ENCODE peak calls at places on chromosomes 2 and 18, in ten cellular contexts. One of them, this sample, is unnamed.

GRCh38 chr2:23563673-23564617 is 179.0 kb downstream of the KLHL29 start:
- DNase-seq in choroid plexus epithelial cell: peak; percentile 57
- DNase-seq in thyroid gland: no peak
- DNase-seq in kidney epithelial cell: no peak
- DNase-seq in transverse colon: peak; percentile 18
- DNase-seq in progenitor cell of endocrine pancreas: peak; percentile 25
- DNase-seq in vagina: no peak
- DNase-seq in fibroblast of lung: peak; percentile 51
- DNase-seq in breast epithelium: peak; percentile 97
- DNase-seq in Calu3: peak; percentile 47
- DNase-seq in this sample: no peak

GRCh38 chr2:118061135-118061955 is 26.9 kb upstream of the INSIG2 start:
- DNase-seq in choroid plexus epithelial cell: peak; percentile 90
- DNase-seq in thyroid gland: no peak
- DNase-seq in kidney epithelial cell: no peak
- DNase-seq in transverse colon: no peak
- DNase-seq in progenitor cell of endocrine pancreas: no peak
- DNase-seq in vagina: no peak
- DNase-seq in fibroblast of lung: peak; percentile 60
- DNase-seq in breast epithelium: no peak
- DNase-seq in Calu3: peak; percentile 52
- DNase-seq in this sample: no peak

GRCh38 chr2:109407401-109408335 is 206.1 kb downstream of the SEPTIN10 start:
- DNase-seq in choroid plexus epithelial cell: no peak
- DNase-seq in thyroid gland: peak; percentile 64
- DNase-seq in kidney epithelial cell: no peak
- DNase-seq in transverse colon: no peak
- DNase-seq in progenitor cell of endocrine pancreas: no peak
- DNase-seq in vagina: no peak
- DNase-seq in fibroblast of lung: no peak
- DNase-seq in breast epithelium: peak; percentile 67
- DNase-seq in Calu3: no peak
- DNase-seq in this sample: no peak

GRCh38 chr2:98039085-98039756 is 43.5 kb upstream of the TMEM131 start:
- DNase-seq in choroid plexus epithelial cell: no peak
- DNase-seq in thyroid gland: peak; percentile 2
- DNase-seq in kidney epithelial cell: no peak
- DNase-seq in transverse colon: peak; percentile 75
- DNase-seq in progenitor cell of endocrine pancreas: no peak
- DNase-seq in vagina: no peak
- DNase-seq in fibroblast of lung: no peak
- DNase-seq in breast epithelium: no peak
- DNase-seq in Calu3: no peak
- DNase-seq in this sample: no peak

GRCh38 chr2:46002507-46002883 is 294.7 kb upstream of the EPAS1 start:
- DNase-seq in choroid plexus epithelial cell: peak; percentile 84
- DNase-seq in thyroid gland: peak; percentile 61
- DNase-seq in kidney epithelial cell: no peak
- DNase-seq in transverse colon: no peak
- DNase-seq in progenitor cell of endocrine pancreas: no peak
- DNase-seq in vagina: no peak
- DNase-seq in fibroblast of lung: peak; percentile 68
- DNase-seq in breast epithelium: no peak
- DNase-seq in Calu3: no peak
- DNase-seq in this sample: no peak

GRCh38 chr2:215609089-215610032 is 173.5 kb upstream of the FN1 start:
- DNase-seq in choroid plexus epithelial cell: peak; percentile 96
- DNase-seq in thyroid gland: no peak
- DNase-seq in kidney epithelial cell: peak; percentile 71
- DNase-seq in transverse colon: no peak
- DNase-seq in progenitor cell of endocrine pancreas: no peak
- DNase-seq in vagina: no peak
- DNase-seq in fibroblast of lung: peak; percentile 89
- DNase-seq in breast epithelium: no peak
- DNase-seq in Calu3: no peak
- DNase-seq in this sample: no peak

GRCh38 chr2:102669401-102669800 is 50.0 kb downstream of the SLC9A2 start:
- DNase-seq in choroid plexus epithelial cell: no peak
- DNase-seq in thyroid gland: no peak
- DNase-seq in kidney epithelial cell: no peak
- DNase-seq in transverse colon: no peak
- DNase-seq in progenitor cell of endocrine pancreas: no peak
- DNase-seq in vagina: no peak
- DNase-seq in fibroblast of lung: no peak
- DNase-seq in breast epithelium: no peak
- DNase-seq in Calu3: no peak
- DNase-seq in this sample: no peak

GRCh38 chr2:19356545-19357382 is 1.7 kb downstream of the OSR1 start:
- DNase-seq in choroid plexus epithelial cell: peak; percentile 38
- DNase-seq in thyroid gland: no peak
- DNase-seq in kidney epithelial cell: no peak
- DNase-seq in transverse colon: no peak
- DNase-seq in progenitor cell of endocrine pancreas: no peak
- DNase-seq in vagina: no peak
- DNase-seq in fibroblast of lung: no peak
- DNase-seq in breast epithelium: no peak
- DNase-seq in Calu3: no peak
- DNase-seq in this sample: no peak

GRCh38 chr2:232770207-232770606 is 6.2 kb downstream of the KCNJ13 start:
- DNase-seq in choroid plexus epithelial cell: peak; percentile 7
- DNase-seq in thyroid gland: no peak
- DNase-seq in kidney epithelial cell: no peak
- DNase-seq in transverse colon: no peak
- DNase-seq in progenitor cell of endocrine pancreas: no peak
- DNase-seq in vagina: no peak
- DNase-seq in fibroblast of lung: no peak
- DNase-seq in breast epithelium: no peak
- DNase-seq in Calu3: no peak
- DNase-seq in this sample: no peak

DNA sequence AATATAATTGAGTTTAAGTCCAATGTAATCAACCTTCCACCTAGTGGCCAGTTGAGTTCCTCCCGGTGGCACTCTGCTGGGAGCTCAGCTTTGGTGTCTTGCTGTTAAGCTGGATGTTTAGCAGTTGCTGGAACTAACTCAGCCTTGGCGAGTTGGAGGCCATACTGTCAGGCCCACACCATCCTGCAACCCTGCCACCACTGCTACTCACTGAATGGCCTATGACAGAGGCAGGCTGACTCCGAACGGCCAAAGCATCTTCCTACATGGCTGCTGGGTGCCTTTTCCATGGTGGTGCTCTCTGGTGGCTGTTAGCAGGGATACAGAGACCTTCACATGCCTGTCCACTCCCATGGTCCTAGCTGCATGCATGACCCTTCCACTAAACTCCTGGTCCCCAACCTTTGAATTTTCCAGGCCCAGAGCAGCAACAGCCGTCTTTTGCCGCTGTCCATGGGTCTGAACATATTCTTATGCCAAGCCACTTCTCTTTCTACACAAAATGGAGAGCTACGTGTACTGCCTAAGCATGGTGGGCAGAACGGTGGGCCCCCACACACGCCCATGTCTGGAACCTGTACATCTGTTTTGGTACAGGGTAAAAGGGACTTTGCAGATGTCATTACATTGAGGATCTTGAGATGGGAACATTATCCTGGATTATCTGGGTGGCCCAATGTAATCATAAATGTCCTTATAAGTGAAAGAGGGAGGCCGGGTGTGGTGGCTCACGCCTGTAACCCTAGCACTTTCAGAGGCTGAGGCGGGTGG is 15.0 kb upstream of the TRAF3IP1 start:
- DNase-seq in choroid plexus epithelial cell: peak; percentile 32
- DNase-seq in thyroid gland: no peak
- DNase-seq in kidney epithelial cell: no peak
- DNase-seq in transverse colon: no peak
- DNase-seq in progenitor cell of endocrine pancreas: no peak
- DNase-seq in vagina: no peak
- DNase-seq in fibroblast of lung: no peak
- DNase-seq in breast epithelium: no peak
- DNase-seq in Calu3: no peak
- DNase-seq in this sample: no peak
- TF ChIP-seq CTCF in choroid plexus epithelial cell: peak; percentile 46
- TF ChIP-seq CTCF in thyroid gland: no peak
- TF ChIP-seq CTCF in kidney epithelial cell: peak; percentile 29
- TF ChIP-seq CTCF in transverse colon: peak; percentile 57
- TF ChIP-seq CTCF in progenitor cell of endocrine pancreas: peak; percentile 48
- TF ChIP-seq CTCF in vagina: no peak
- TF ChIP-seq CTCF in fibroblast of lung: no peak
- TF ChIP-seq CTCF in breast epithelium: no peak
- TF ChIP-seq CTCF in Calu3: peak; percentile 33
- TF ChIP-seq CTCF in this sample: no peak

GRCh38 chr2:174544156-174544555 is 53.4 kb downstream of the WIPF1 start:
- DNase-seq in choroid plexus epithelial cell: no peak
- DNase-seq in thyroid gland: no peak
- DNase-seq in kidney epithelial cell: no peak
- DNase-seq in transverse colon: no peak
- DNase-seq in progenitor cell of endocrine pancreas: no peak
- DNase-seq in vagina: no peak
- DNase-seq in fibroblast of lung: no peak
- DNase-seq in breast epithelium: no peak
- DNase-seq in Calu3: peak; percentile 64
- DNase-seq in this sample: no peak

GRCh38 chr2:174551697-174552096 is 45.9 kb downstream of the WIPF1 start:
- DNase-seq in choroid plexus epithelial cell: no peak
- DNase-seq in thyroid gland: no peak
- DNase-seq in kidney epithelial cell: no peak
- DNase-seq in transverse colon: no peak
- DNase-seq in progenitor cell of endocrine pancreas: no peak
- DNase-seq in vagina: no peak
- DNase-seq in fibroblast of lung: no peak
- DNase-seq in breast epithelium: no peak
- DNase-seq in Calu3: no peak
- DNase-seq in this sample: no peak

GRCh38 chr2:174545240-174545639 is 52.4 kb downstream of the WIPF1 start:
- DNase-seq in choroid plexus epithelial cell: no peak
- DNase-seq in thyroid gland: no peak
- DNase-seq in kidney epithelial cell: no peak
- DNase-seq in transverse colon: no peak
- DNase-seq in progenitor cell of endocrine pancreas: no peak
- DNase-seq in vagina: no peak
- DNase-seq in fibroblast of lung: no peak
- DNase-seq in breast epithelium: no peak
- DNase-seq in Calu3: no peak
- DNase-seq in this sample: no peak

GRCh38 chr2:174544802-174545201 is 52.8 kb downstream of the WIPF1 start:
- DNase-seq in choroid plexus epithelial cell: no peak
- DNase-seq in thyroid gland: no peak
- DNase-seq in kidney epithelial cell: no peak
- DNase-seq in transverse colon: no peak
- DNase-seq in progenitor cell of endocrine pancreas: no peak
- DNase-seq in vagina: no peak
- DNase-seq in fibroblast of lung: no peak
- DNase-seq in breast epithelium: no peak
- DNase-seq in Calu3: no peak
- DNase-seq in this sample: no peak

DNA sequence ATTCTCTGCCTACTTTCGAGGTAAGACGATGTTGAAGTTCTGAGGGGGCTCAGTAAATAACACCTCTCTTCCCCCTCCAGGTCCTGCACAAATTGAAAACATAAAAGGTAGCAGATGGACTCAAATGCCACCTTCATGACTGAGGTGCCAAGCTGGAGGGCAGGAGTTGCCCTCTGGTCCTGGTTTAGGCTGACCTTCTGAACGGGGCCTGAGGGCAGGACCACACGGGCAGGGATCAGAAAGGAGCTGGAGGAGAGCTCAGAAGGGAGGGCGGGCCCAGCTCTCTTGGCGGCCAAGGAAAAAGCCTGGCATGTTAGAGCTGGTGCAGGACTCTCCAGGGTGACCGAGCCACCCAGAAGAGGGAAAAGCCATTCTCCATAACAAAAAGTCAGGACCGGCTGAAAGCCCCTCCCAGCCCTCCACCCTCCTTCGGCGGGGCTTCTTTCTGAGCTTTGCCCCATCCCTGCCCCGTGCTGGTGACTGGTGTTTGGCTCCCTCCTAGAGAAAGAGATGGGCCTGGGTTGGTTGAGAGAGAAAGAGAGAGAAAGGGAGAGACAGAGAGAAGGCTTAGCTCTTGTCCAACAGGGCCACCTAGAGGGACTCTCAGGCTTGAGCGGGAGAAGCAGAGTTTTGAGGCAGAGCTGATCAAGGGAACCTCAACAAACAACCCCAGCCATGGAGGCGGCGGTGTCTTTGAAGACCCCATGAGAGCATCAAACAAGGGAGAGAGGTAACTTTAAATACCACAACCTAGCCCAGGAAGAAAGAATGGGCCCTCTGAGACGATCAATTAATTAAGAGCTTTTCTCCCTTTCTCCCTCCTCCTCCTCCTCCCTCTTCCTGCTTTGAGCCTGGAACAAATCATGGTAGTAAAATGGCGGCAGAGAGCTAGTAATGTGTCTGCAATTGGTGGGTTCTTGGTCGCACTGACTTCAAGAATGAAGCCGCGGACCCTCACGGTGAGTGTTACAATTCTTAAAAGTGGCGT is 50.8 kb downstream of the WIPF1 start:
- DNase-seq in choroid plexus epithelial cell: peak; percentile 75
- DNase-seq in thyroid gland: peak; percentile 36
- DNase-seq in kidney epithelial cell: no peak
- DNase-seq in transverse colon: no peak
- DNase-seq in progenitor cell of endocrine pancreas: no peak
- DNase-seq in vagina: no peak
- DNase-seq in fibroblast of lung: peak; percentile 10
- DNase-seq in breast epithelium: no peak
- DNase-seq in Calu3: peak; percentile 39
- DNase-seq in this sample: no peak
- TF ChIP-seq CTCF in choroid plexus epithelial cell: peak; percentile 84
- TF ChIP-seq CTCF in thyroid gland: peak; percentile 54
- TF ChIP-seq CTCF in kidney epithelial cell: peak; percentile 32
- TF ChIP-seq CTCF in transverse colon: peak; percentile 19
- TF ChIP-seq CTCF in progenitor cell of endocrine pancreas: peak; percentile 11
- TF ChIP-seq CTCF in vagina: no peak
- TF ChIP-seq CTCF in fibroblast of lung: peak; percentile 41
- TF ChIP-seq CTCF in breast epithelium: no peak
- TF ChIP-seq CTCF in Calu3: peak; percentile 30
- TF ChIP-seq CTCF in this sample: no peak

GRCh38 chr18:31649894-31650719 is 34.3 kb downstream of the B4GALT6 start:
- DNase-seq in choroid plexus epithelial cell: no peak
- DNase-seq in thyroid gland: no peak
- DNase-seq in kidney epithelial cell: no peak
- DNase-seq in transverse colon: no peak
- DNase-seq in progenitor cell of endocrine pancreas: no peak
- DNase-seq in vagina: no peak
- DNase-seq in fibroblast of lung: no peak
- DNase-seq in breast epithelium: no peak
- DNase-seq in Calu3: no peak
- DNase-seq in this sample: no peak
- TF ChIP-seq CTCF in choroid plexus epithelial cell: no peak
- TF ChIP-seq CTCF in thyroid gland: no peak
- TF ChIP-seq CTCF in kidney epithelial cell: no peak
- TF ChIP-seq CTCF in transverse colon: no peak
- TF ChIP-seq CTCF in progenitor cell of endocrine pancreas: no peak
- TF ChIP-seq CTCF in vagina: no peak
- TF ChIP-seq CTCF in fibroblast of lung: no peak
- TF ChIP-seq CTCF in breast epithelium: no peak
- TF ChIP-seq CTCF in Calu3: no peak
- TF ChIP-seq CTCF in this sample: no peak

DNA sequence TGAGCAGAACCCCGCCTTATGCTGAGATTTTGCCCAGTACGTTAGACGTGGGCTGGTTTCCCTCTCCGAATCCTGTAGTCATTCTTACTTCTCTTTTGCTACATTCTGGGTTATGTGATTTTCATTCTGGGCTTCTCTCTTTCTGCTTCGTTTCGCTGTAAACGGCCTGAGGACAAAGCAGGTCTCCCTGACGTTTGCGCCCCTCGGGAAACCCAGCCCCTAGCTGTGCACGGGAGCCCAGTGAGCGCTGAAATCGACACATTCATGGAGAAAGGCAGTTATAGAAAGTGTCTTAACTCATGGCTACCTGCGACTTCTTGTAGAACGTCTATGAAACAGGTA is 22.7 kb upstream of the MC5R start:
- DNase-seq in choroid plexus epithelial cell: no peak
- DNase-seq in thyroid gland: no peak
- DNase-seq in kidney epithelial cell: no peak
- DNase-seq in transverse colon: no peak
- DNase-seq in progenitor cell of endocrine pancreas: no peak
- DNase-seq in vagina: no peak
- DNase-seq in fibroblast of lung: no peak
- DNase-seq in breast epithelium: no peak
- DNase-seq in Calu3: no peak
- DNase-seq in this sample: no peak
- TF ChIP-seq CTCF in choroid plexus epithelial cell: no peak
- TF ChIP-seq CTCF in thyroid gland: no peak
- TF ChIP-seq CTCF in kidney epithelial cell: no peak
- TF ChIP-seq CTCF in transverse colon: no peak
- TF ChIP-seq CTCF in progenitor cell of endocrine pancreas: no peak
- TF ChIP-seq CTCF in vagina: no peak
- TF ChIP-seq CTCF in fibroblast of lung: no peak
- TF ChIP-seq CTCF in breast epithelium: no peak
- TF ChIP-seq CTCF in Calu3: peak; percentile 1
- TF ChIP-seq CTCF in this sample: no peak

This sample was measured in mesothelial cell of epicardium.